ENCODE peak calls at places on chromosomes 7 and 10, in six cellular contexts. H, R, I, M, O and V are unnamed samples.

GRCh38 chr10:131775833-131776232 is 125.0 kb upstream of the PPP2R2D start:
- DNase-seq in H (no peak), R (no peak), I (no peak), M (no peak), O (no peak), V (no peak)

GRCh38 chr10:122147731-122148130 is 123.4 kb upstream of the BTBD16 start:
- DNase-seq in H (no peak), R (no peak), I (no peak), M (no peak), O (no peak), V (no peak)

GRCh38 chr7:87000344-87000743 is 59.1 kb downstream of the ELAPOR2 start:
- DNase-seq in H (no peak), R (no peak), I (peak; percentile 51), M (no peak), O (no peak), V (no peak)

GRCh38 chr7:132472463-132473120 is 103.7 kb downstream of the PLXNA4 start:
- DNase-seq in H (no peak), R (no peak), I (no peak), M (no peak), O (no peak), V (no peak)

GRCh38 chr7:130489140-130489967 is 2.5 kb upstream of the MEST start:
- DNase-seq in H (no peak), R (no peak), I (peak; percentile 21), M (no peak), O (no peak), V (no peak)

GRCh38 chr7:144255471-144255897 is 9.1 kb downstream of the OR2A7 start:
- DNase-seq in H (no peak), R (no peak), I (no peak), M (no peak), O (peak; percentile 0), V (no peak)

GRCh38 chr10:129023057-129023456 is 444.0 kb upstream of the MGMT start:
- DNase-seq in H (no peak), R (no peak), I (peak; percentile 46), M (no peak), O (no peak), V (no peak)

GRCh38 chr7:11343818-11344413 is 370.2 kb downstream of the PHF14 start:
- DNase-seq in H (no peak), R (no peak), I (peak; percentile 38), M (no peak), O (no peak), V (peak; percentile 14)

GRCh38 chr10:107790271-107790670 is 625.8 kb upstream of the SORCS1 start:
- DNase-seq in H (no peak), R (no peak), I (no peak), M (no peak), O (no peak), V (no peak)

GRCh38 chr7:3162286-3162685 is 118.6 kb upstream of the CARD11 start:
- DNase-seq in H (peak; percentile 10), R (no peak), I (no peak), M (no peak), O (no peak), V (no peak)